ENCODE peak calls at places on chromosomes 2 and 18, in five cellular contexts. T is natural killer cell, X is BJ, K is progenitor cell of endocrine pancreas, P is fibroblast of pulmonary artery. W is an unnamed sample.

GRCh38 chr2:20378891-20379519 is 28.4 kb upstream of the PUM2 start:
- DNase-seq in P (peak; percentile 89), X (peak; percentile 58), K (peak; percentile 49), T (no peak), W (peak; percentile 75)

GRCh38 chr2:197946562-197946961 is 142.2 kb downstream of the PLCL1 start:
- DNase-seq in P (peak; percentile 33), X (no peak), K (no peak), T (no peak), W (no peak)

GRCh38 chr2:190069936-190070696 is 7.6 kb upstream of the MSTN start:
- DNase-seq in T (no peak), P (peak; percentile 86), K (no peak), X (peak; percentile 37), W (peak; percentile 52)

GRCh38 chr18:21391074-21391673 is 149.1 kb downstream of the GREB1L start:
- DNase-seq in K (no peak), T (no peak), X (peak; percentile 49), P (peak; percentile 21), W (no peak)

GRCh38 chr2:3344897-3345296 is 32.7 kb downstream of the EIPR1 start:
- DNase-seq in X (no peak), T (no peak), P (no peak), K (no peak), W (no peak)

GRCh38 chr2:171703574-171704347 is 16.5 kb downstream of the DYNC1I2 start:
- DNase-seq in X (no peak), K (no peak), T (no peak), P (peak; percentile 67), W (no peak)

GRCh38 chr2:186780701-186781316 is 68.2 kb downstream of the ZSWIM2 start:
- DNase-seq in P (peak; percentile 54), X (no peak), K (no peak), T (no peak), W (no peak)

GRCh38 chr2:23199115-23199918 is 185.7 kb upstream of the KLHL29 start:
- DNase-seq in K (no peak), T (no peak), P (peak; percentile 33), X (no peak), W (no peak)

GRCh38 chr2:11239718-11240462 is 84.6 kb downstream of the SLC66A3 start:
- DNase-seq in T (no peak), X (no peak), K (no peak), P (peak; percentile 50), W (no peak)

GRCh38 chr2:227052879-227053278 is 111.1 kb downstream of the COL4A4 start:
- DNase-seq in P (no peak), X (no peak), T (no peak), K (no peak), W (no peak)

GRCh38 chr2:215878476-215879063 is 134.8 kb downstream of the MREG start:
- DNase-seq in X (peak; percentile 81), T (no peak), K (no peak), P (peak; percentile 46), W (no peak)

GRCh38 chr18:11366410-11366809 is 217.0 kb upstream of the PIEZO2 start:
- DNase-seq in T (no peak), K (no peak), P (peak; percentile 3), X (peak; percentile 2), W (no peak)

GRCh38 chr2:96873651-96874096 is 3.8 kb upstream of the SEMA4C start:
- DNase-seq in K (no peak), T (no peak), P (no peak), X (no peak), W (peak; percentile 64)

GRCh38 chr2:232979871-232980461 is 33.1 kb downstream of the NGEF start:
- DNase-seq in X (peak; percentile 9), T (no peak), K (no peak), P (peak; percentile 41), W (no peak)

GRCh38 chr2:73984203-73984921 is at the start of gene TET3:
- DNase-seq in X (no peak), P (no peak), K (peak; percentile 49), T (no peak), W (peak; percentile 49)

GRCh38 chr2:175726213-175726612 is 275.9 kb downstream of the LNPK start:
- DNase-seq in K (no peak), P (peak; percentile 3), T (no peak), X (peak; percentile 21), W (no peak)

GRCh38 chr2:231926761-231927565 is 767 bp upstream of the NPPC start:
- DNase-seq in P (no peak), K (no peak), T (no peak), X (no peak), W (no peak)

GRCh38 chr2:80302001-80302464 is 2.5 kb downstream of the LRRTM1 start:
- DNase-seq in P (no peak), K (no peak), T (no peak), X (no peak), W (peak; percentile 12)

GRCh38 chr2:142423603-142424002 is 292.8 kb upstream of the LRP1B start:
- DNase-seq in T (no peak), X (no peak), K (no peak), P (no peak), W (no peak)

GRCh38 chr2:130369589-130370341 is 13.9 kb downstream of the PTPN18 start:
- DNase-seq in K (no peak), P (no peak), X (no peak), T (no peak), W (no peak)

GRCh38 chr2:195658541-195658890 is 1.5 kb downstream of the SLC39A10 start:
- DNase-seq in K (no peak), P (peak; percentile 92), X (peak; percentile 19), T (no peak), W (no peak)

GRCh38 chr18:77134611-77135010 is 2.0 kb upstream of the MBP start:
- DNase-seq in K (no peak), X (no peak), P (no peak), T (no peak), W (no peak)

GRCh38 chr2:231683292-231683898 is 24.9 kb upstream of the PTMA start:
- DNase-seq in P (no peak), K (no peak), T (no peak), X (no peak), W (no peak)

GRCh38 chr2:68356599-68357239 is 8.4 kb upstream of the PLEK start:
- DNase-seq in X (no peak), T (no peak), K (no peak), P (no peak), W (no peak)

GRCh38 chr2:68362069-68362468 is 3.0 kb upstream of the PLEK start:
- DNase-seq in X (no peak), T (peak; percentile 78), K (peak; percentile 15), P (peak; percentile 74), W (peak; percentile 70)

GRCh38 chr2:68362749-68363148 is 2.3 kb upstream of the PLEK start:
- DNase-seq in T (no peak), K (no peak), X (no peak), P (no peak), W (no peak)

GRCh38 chr2:68357608-68358337 is 7.3 kb upstream of the PLEK start:
- DNase-seq in X (no peak), K (no peak), P (peak; percentile 70), T (no peak), W (peak; percentile 57)

DNA sequence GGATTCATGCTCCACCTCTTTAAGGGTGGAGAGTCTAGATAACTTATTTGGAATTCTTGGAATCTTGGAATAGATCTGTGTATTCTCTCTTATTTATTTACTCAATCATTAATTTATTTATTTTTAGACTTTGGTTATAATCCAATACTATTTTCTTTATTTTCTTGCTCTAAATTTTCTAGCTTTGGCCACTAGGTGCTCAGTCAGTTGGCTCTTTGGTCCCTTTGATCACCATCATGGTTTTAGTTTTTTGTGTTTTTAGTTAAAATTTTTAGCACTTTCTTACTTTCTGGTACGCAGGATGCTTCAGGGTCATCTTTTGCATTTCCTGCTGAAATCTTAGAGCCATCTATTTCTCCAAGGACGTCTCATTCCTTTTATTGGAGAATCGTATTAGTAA is 5.2 kb upstream of the PLEK start:
- DNase-seq in P (no peak), K (no peak), X (no peak), T (no peak), W (no peak)
- TF ChIP-seq CTCF in P (peak; percentile 17), K (peak; percentile 20), X (no peak), T (no peak), W (peak; percentile 51)

GRCh38 chr2:42663106-42663755 is 94.8 kb downstream of the MTA3 start:
- DNase-seq in X (peak; percentile 9), K (peak; percentile 49), T (no peak), P (peak; percentile 86), W (peak; percentile 73)
- TF ChIP-seq CTCF in X (peak; percentile 100), K (peak; percentile 95), T (peak; percentile 81), P (peak; percentile 100), W (peak; percentile 93)

GRCh38 chr18:24321071-24321470 is 76.6 kb downstream of the OSBPL1A start:
- DNase-seq in K (no peak), X (peak; percentile 9), T (no peak), P (no peak), W (no peak)
- TF ChIP-seq CTCF in K (no peak), X (no peak), T (no peak), P (no peak), W (no peak)

GRCh38 chr2:17830053-17831034 is 14.1 kb downstream of the MSGN1 start:
- DNase-seq in T (peak; percentile 20), X (peak; percentile 12), P (peak; percentile 79), K (peak; percentile 80), W (peak; percentile 95)
- TF ChIP-seq CTCF in T (peak; percentile 30), X (peak; percentile 95), P (peak; percentile 90), K (peak; percentile 86), W (peak; percentile 85)

GRCh38 chr18:59308201-59309014 is 10.0 kb downstream of the CPLX4 start:
- DNase-seq in P (peak; percentile 62), X (no peak), T (peak; percentile 40), K (peak; percentile 79), W (peak; percentile 91)
- TF ChIP-seq CTCF in P (peak; percentile 47), X (peak; percentile 77), T (peak; percentile 61), K (peak; percentile 90), W (peak; percentile 74)

DNA sequence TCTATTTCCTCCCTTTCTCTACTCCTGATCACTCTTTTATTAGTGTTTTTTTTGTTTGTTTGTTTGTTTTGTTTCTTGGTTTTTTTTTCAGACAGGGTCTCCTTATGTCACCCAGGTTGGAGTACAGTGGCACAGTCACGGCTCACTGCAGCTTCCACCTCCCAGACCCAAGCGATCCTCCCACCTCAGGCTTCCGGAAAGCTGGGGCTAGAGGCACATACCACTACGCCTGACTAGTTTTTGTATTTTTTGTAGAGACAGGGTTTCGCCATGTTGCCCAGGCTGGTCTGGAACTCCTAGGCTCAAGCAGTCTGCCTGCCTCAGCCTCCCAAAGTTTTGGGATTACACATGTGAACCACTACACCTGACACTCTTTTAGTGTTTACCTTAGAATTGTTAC is 122.3 kb downstream of the ATL2 start:
- DNase-seq in K (no peak), T (no peak), X (no peak), P (no peak), W (no peak)
- TF ChIP-seq CTCF in K (no peak), T (no peak), X (no peak), P (no peak), W (no peak)

GRCh38 chr2:33670392-33670937 is 71.4 kb upstream of the FAM98A start:
- DNase-seq in K (no peak), X (no peak), P (no peak), T (no peak), W (no peak)
- TF ChIP-seq CTCF in K (no peak), X (no peak), P (no peak), T (no peak), W (peak; percentile 25)

W was measured in endothelial cell.